ENCODE peak calls at places on chromosomes 3 and 15, in ten cellular contexts. One of them, this sample, is unnamed.

GRCh38 chr3:1087066-1087555 is 5.7 kb upstream of the CNTN6 start:
- DNase-seq in mucosa of gallbladder: peak
- DNase-seq in sigmoid colon: no peak
- DNase-seq in A549: no peak
- DNase-seq in stimulated activated naive B cell treated with anti-CD40 and anti-IgM and Interleukin-4, amounts not matched to agents 10 μg/mL and 1 μg/mL and 100 μg/mL, for 72 hours: no peak
- DNase-seq in GM23338: peak
- DNase-seq in activated naive CD8-positive, alpha-beta T cell treated with anti-CD3 and anti-CD28 coated beads, Interleukin-2, amount 50 U/mL, for 24 hours: no peak
- DNase-seq in NB4: no peak
- DNase-seq in posterior cingulate gyrus: no peak
- DNase-seq in activated effector memory CD4-positive, alpha-beta T cell treated with anti-CD3 and anti-CD28 coated beads, Interleukin-2, amount 50 U/mL, for 16 hours: no peak
- DNase-seq in this sample: peak

GRCh38 chr15:80211976-80212375 is 40.0 kb downstream of the CTXND1 start:
- DNase-seq in mucosa of gallbladder: no peak
- DNase-seq in stimulated activated naive B cell treated with anti-CD40 and anti-IgM and Interleukin-4, amounts not matched to agents 10 μg/mL and 1 μg/mL and 100 μg/mL, for 72 hours: no peak
- DNase-seq in posterior cingulate gyrus: no peak
- DNase-seq in activated effector memory CD4-positive, alpha-beta T cell treated with anti-CD3 and anti-CD28 coated beads, Interleukin-2, amount 50 U/mL, for 16 hours: no peak
- DNase-seq in sigmoid colon: no peak
- DNase-seq in activated naive CD8-positive, alpha-beta T cell treated with anti-CD3 and anti-CD28 coated beads, Interleukin-2, amount 50 U/mL, for 24 hours: no peak
- DNase-seq in GM23338: no peak
- DNase-seq in A549: no peak
- DNase-seq in NB4: no peak
- DNase-seq in this sample: peak

GRCh38 chr3:107634142-107634489 is 111.4 kb downstream of the BBX start:
- DNase-seq in mucosa of gallbladder: no peak
- DNase-seq in A549: no peak
- DNase-seq in posterior cingulate gyrus: no peak
- DNase-seq in NB4: no peak
- DNase-seq in activated naive CD8-positive, alpha-beta T cell treated with anti-CD3 and anti-CD28 coated beads, Interleukin-2, amount 50 U/mL, for 24 hours: no peak
- DNase-seq in stimulated activated naive B cell treated with anti-CD40 and anti-IgM and Interleukin-4, amounts not matched to agents 10 μg/mL and 1 μg/mL and 100 μg/mL, for 72 hours: no peak
- DNase-seq in sigmoid colon: no peak
- DNase-seq in activated effector memory CD4-positive, alpha-beta T cell treated with anti-CD3 and anti-CD28 coated beads, Interleukin-2, amount 50 U/mL, for 16 hours: no peak
- DNase-seq in GM23338: no peak
- DNase-seq in this sample: no peak

GRCh38 chr3:16990163-16990562 is 105.4 kb downstream of the PLCL2 start:
- DNase-seq in posterior cingulate gyrus: no peak
- DNase-seq in activated effector memory CD4-positive, alpha-beta T cell treated with anti-CD3 and anti-CD28 coated beads, Interleukin-2, amount 50 U/mL, for 16 hours: no peak
- DNase-seq in NB4: no peak
- DNase-seq in A549: no peak
- DNase-seq in mucosa of gallbladder: no peak
- DNase-seq in stimulated activated naive B cell treated with anti-CD40 and anti-IgM and Interleukin-4, amounts not matched to agents 10 μg/mL and 1 μg/mL and 100 μg/mL, for 72 hours: no peak
- DNase-seq in GM23338: no peak
- DNase-seq in sigmoid colon: no peak
- DNase-seq in activated naive CD8-positive, alpha-beta T cell treated with anti-CD3 and anti-CD28 coated beads, Interleukin-2, amount 50 U/mL, for 24 hours: no peak
- DNase-seq in this sample: no peak

GRCh38 chr15:99732711-99733267 is 448 bp downstream of the LYSMD4 start:
- DNase-seq in GM23338: peak
- DNase-seq in mucosa of gallbladder: peak
- DNase-seq in NB4: peak
- DNase-seq in activated naive CD8-positive, alpha-beta T cell treated with anti-CD3 and anti-CD28 coated beads, Interleukin-2, amount 50 U/mL, for 24 hours: no peak
- DNase-seq in activated effector memory CD4-positive, alpha-beta T cell treated with anti-CD3 and anti-CD28 coated beads, Interleukin-2, amount 50 U/mL, for 16 hours: no peak
- DNase-seq in posterior cingulate gyrus: peak
- DNase-seq in stimulated activated naive B cell treated with anti-CD40 and anti-IgM and Interleukin-4, amounts not matched to agents 10 μg/mL and 1 μg/mL and 100 μg/mL, for 72 hours: no peak
- DNase-seq in sigmoid colon: peak
- DNase-seq in A549: no peak
- DNase-seq in this sample: peak

GRCh38 chr15:53836618-53837017 is 77.2 kb upstream of the WDR72 start:
- DNase-seq in sigmoid colon: no peak
- DNase-seq in GM23338: no peak
- DNase-seq in activated naive CD8-positive, alpha-beta T cell treated with anti-CD3 and anti-CD28 coated beads, Interleukin-2, amount 50 U/mL, for 24 hours: no peak
- DNase-seq in A549: no peak
- DNase-seq in activated effector memory CD4-positive, alpha-beta T cell treated with anti-CD3 and anti-CD28 coated beads, Interleukin-2, amount 50 U/mL, for 16 hours: no peak
- DNase-seq in NB4: no peak
- DNase-seq in posterior cingulate gyrus: no peak
- DNase-seq in mucosa of gallbladder: no peak
- DNase-seq in stimulated activated naive B cell treated with anti-CD40 and anti-IgM and Interleukin-4, amounts not matched to agents 10 μg/mL and 1 μg/mL and 100 μg/mL, for 72 hours: no peak
- DNase-seq in this sample: no peak

GRCh38 chr15:39317225-39317624 is 263.7 kb upstream of the THBS1 start:
- DNase-seq in A549: no peak
- DNase-seq in NB4: no peak
- DNase-seq in posterior cingulate gyrus: no peak
- DNase-seq in sigmoid colon: no peak
- DNase-seq in stimulated activated naive B cell treated with anti-CD40 and anti-IgM and Interleukin-4, amounts not matched to agents 10 μg/mL and 1 μg/mL and 100 μg/mL, for 72 hours: no peak
- DNase-seq in activated naive CD8-positive, alpha-beta T cell treated with anti-CD3 and anti-CD28 coated beads, Interleukin-2, amount 50 U/mL, for 24 hours: no peak
- DNase-seq in activated effector memory CD4-positive, alpha-beta T cell treated with anti-CD3 and anti-CD28 coated beads, Interleukin-2, amount 50 U/mL, for 16 hours: no peak
- DNase-seq in GM23338: no peak
- DNase-seq in mucosa of gallbladder: no peak
- DNase-seq in this sample: no peak

GRCh38 chr3:16909802-16910201 is 25.0 kb downstream of the PLCL2 start:
- DNase-seq in mucosa of gallbladder: no peak
- DNase-seq in NB4: no peak
- DNase-seq in stimulated activated naive B cell treated with anti-CD40 and anti-IgM and Interleukin-4, amounts not matched to agents 10 μg/mL and 1 μg/mL and 100 μg/mL, for 72 hours: no peak
- DNase-seq in A549: no peak
- DNase-seq in activated effector memory CD4-positive, alpha-beta T cell treated with anti-CD3 and anti-CD28 coated beads, Interleukin-2, amount 50 U/mL, for 16 hours: no peak
- DNase-seq in posterior cingulate gyrus: no peak
- DNase-seq in GM23338: no peak
- DNase-seq in activated naive CD8-positive, alpha-beta T cell treated with anti-CD3 and anti-CD28 coated beads, Interleukin-2, amount 50 U/mL, for 24 hours: no peak
- DNase-seq in sigmoid colon: no peak
- DNase-seq in this sample: no peak

GRCh38 chr3:50336452-50337174 is 4.0 kb downstream of the RASSF1 start:
- DNase-seq in posterior cingulate gyrus: no peak
- DNase-seq in mucosa of gallbladder: no peak
- DNase-seq in activated naive CD8-positive, alpha-beta T cell treated with anti-CD3 and anti-CD28 coated beads, Interleukin-2, amount 50 U/mL, for 24 hours: no peak
- DNase-seq in A549: peak
- DNase-seq in NB4: no peak
- DNase-seq in activated effector memory CD4-positive, alpha-beta T cell treated with anti-CD3 and anti-CD28 coated beads, Interleukin-2, amount 50 U/mL, for 16 hours: no peak
- DNase-seq in GM23338: peak
- DNase-seq in stimulated activated naive B cell treated with anti-CD40 and anti-IgM and Interleukin-4, amounts not matched to agents 10 μg/mL and 1 μg/mL and 100 μg/mL, for 72 hours: no peak
- DNase-seq in sigmoid colon: no peak
- DNase-seq in this sample: peak

GRCh38 chr15:40754574-40754882 is 526 bp downstream of the RMDN3 start:
- DNase-seq in mucosa of gallbladder: no peak
- DNase-seq in NB4: peak
- DNase-seq in GM23338: peak
- DNase-seq in stimulated activated naive B cell treated with anti-CD40 and anti-IgM and Interleukin-4, amounts not matched to agents 10 μg/mL and 1 μg/mL and 100 μg/mL, for 72 hours: no peak
- DNase-seq in activated effector memory CD4-positive, alpha-beta T cell treated with anti-CD3 and anti-CD28 coated beads, Interleukin-2, amount 50 U/mL, for 16 hours: peak
- DNase-seq in posterior cingulate gyrus: no peak
- DNase-seq in A549: no peak
- DNase-seq in sigmoid colon: no peak
- DNase-seq in activated naive CD8-positive, alpha-beta T cell treated with anti-CD3 and anti-CD28 coated beads, Interleukin-2, amount 50 U/mL, for 24 hours: no peak
- DNase-seq in this sample: peak

GRCh38 chr3:128491071-128491899 is 1.7 kb downstream of the GATA2 start:
- DNase-seq in sigmoid colon: peak
- DNase-seq in activated naive CD8-positive, alpha-beta T cell treated with anti-CD3 and anti-CD28 coated beads, Interleukin-2, amount 50 U/mL, for 24 hours: no peak
- DNase-seq in A549: no peak
- DNase-seq in GM23338: no peak
- DNase-seq in mucosa of gallbladder: no peak
- DNase-seq in NB4: peak
- DNase-seq in stimulated activated naive B cell treated with anti-CD40 and anti-IgM and Interleukin-4, amounts not matched to agents 10 μg/mL and 1 μg/mL and 100 μg/mL, for 72 hours: no peak
- DNase-seq in posterior cingulate gyrus: no peak
- DNase-seq in activated effector memory CD4-positive, alpha-beta T cell treated with anti-CD3 and anti-CD28 coated beads, Interleukin-2, amount 50 U/mL, for 16 hours: peak
- DNase-seq in this sample: peak

GRCh38 chr15:78050851-78051250 is 26.7 kb downstream of the TBC1D2B start:
- DNase-seq in activated naive CD8-positive, alpha-beta T cell treated with anti-CD3 and anti-CD28 coated beads, Interleukin-2, amount 50 U/mL, for 24 hours: no peak
- DNase-seq in stimulated activated naive B cell treated with anti-CD40 and anti-IgM and Interleukin-4, amounts not matched to agents 10 μg/mL and 1 μg/mL and 100 μg/mL, for 72 hours: no peak
- DNase-seq in mucosa of gallbladder: no peak
- DNase-seq in NB4: peak
- DNase-seq in A549: no peak
- DNase-seq in GM23338: no peak
- DNase-seq in sigmoid colon: no peak
- DNase-seq in posterior cingulate gyrus: no peak
- DNase-seq in activated effector memory CD4-positive, alpha-beta T cell treated with anti-CD3 and anti-CD28 coated beads, Interleukin-2, amount 50 U/mL, for 16 hours: peak
- DNase-seq in this sample: no peak

GRCh38 chr3:123347691-123348264 is 101.1 kb downstream of the ADCY5 start:
- DNase-seq in A549: no peak
- DNase-seq in mucosa of gallbladder: no peak
- DNase-seq in stimulated activated naive B cell treated with anti-CD40 and anti-IgM and Interleukin-4, amounts not matched to agents 10 μg/mL and 1 μg/mL and 100 μg/mL, for 72 hours: no peak
- DNase-seq in posterior cingulate gyrus: no peak
- DNase-seq in activated effector memory CD4-positive, alpha-beta T cell treated with anti-CD3 and anti-CD28 coated beads, Interleukin-2, amount 50 U/mL, for 16 hours: no peak
- DNase-seq in activated naive CD8-positive, alpha-beta T cell treated with anti-CD3 and anti-CD28 coated beads, Interleukin-2, amount 50 U/mL, for 24 hours: no peak
- DNase-seq in NB4: no peak
- DNase-seq in sigmoid colon: peak
- DNase-seq in GM23338: peak
- DNase-seq in this sample: peak

GRCh38 chr15:40914486-40914885 is 14.7 kb upstream of the DLL4 start:
- DNase-seq in activated effector memory CD4-positive, alpha-beta T cell treated with anti-CD3 and anti-CD28 coated beads, Interleukin-2, amount 50 U/mL, for 16 hours: no peak
- DNase-seq in GM23338: peak
- DNase-seq in posterior cingulate gyrus: no peak
- DNase-seq in NB4: no peak
- DNase-seq in sigmoid colon: no peak
- DNase-seq in A549: no peak
- DNase-seq in stimulated activated naive B cell treated with anti-CD40 and anti-IgM and Interleukin-4, amounts not matched to agents 10 μg/mL and 1 μg/mL and 100 μg/mL, for 72 hours: no peak
- DNase-seq in activated naive CD8-positive, alpha-beta T cell treated with anti-CD3 and anti-CD28 coated beads, Interleukin-2, amount 50 U/mL, for 24 hours: no peak
- DNase-seq in mucosa of gallbladder: no peak
- DNase-seq in this sample: no peak

GRCh38 chr15:40367038-40367672 is 9.1 kb downstream of the DISP2 start:
- DNase-seq in activated effector memory CD4-positive, alpha-beta T cell treated with anti-CD3 and anti-CD28 coated beads, Interleukin-2, amount 50 U/mL, for 16 hours: no peak
- DNase-seq in A549: no peak
- DNase-seq in NB4: no peak
- DNase-seq in sigmoid colon: peak
- DNase-seq in activated naive CD8-positive, alpha-beta T cell treated with anti-CD3 and anti-CD28 coated beads, Interleukin-2, amount 50 U/mL, for 24 hours: no peak
- DNase-seq in GM23338: no peak
- DNase-seq in posterior cingulate gyrus: peak
- DNase-seq in stimulated activated naive B cell treated with anti-CD40 and anti-IgM and Interleukin-4, amounts not matched to agents 10 μg/mL and 1 μg/mL and 100 μg/mL, for 72 hours: no peak
- DNase-seq in mucosa of gallbladder: peak
- DNase-seq in this sample: no peak

GRCh38 chr3:153547984-153548383 is 386.0 kb downstream of the RAP2B start:
- DNase-seq in GM23338: no peak
- DNase-seq in sigmoid colon: no peak
- DNase-seq in stimulated activated naive B cell treated with anti-CD40 and anti-IgM and Interleukin-4, amounts not matched to agents 10 μg/mL and 1 μg/mL and 100 μg/mL, for 72 hours: no peak
- DNase-seq in mucosa of gallbladder: no peak
- DNase-seq in activated effector memory CD4-positive, alpha-beta T cell treated with anti-CD3 and anti-CD28 coated beads, Interleukin-2, amount 50 U/mL, for 16 hours: no peak
- DNase-seq in activated naive CD8-positive, alpha-beta T cell treated with anti-CD3 and anti-CD28 coated beads, Interleukin-2, amount 50 U/mL, for 24 hours: no peak
- DNase-seq in A549: no peak
- DNase-seq in posterior cingulate gyrus: no peak
- DNase-seq in NB4: no peak
- DNase-seq in this sample: no peak

GRCh38 chr3:186080849-186081438 is 27.9 kb downstream of the ETV5 start:
- DNase-seq in mucosa of gallbladder: no peak
- DNase-seq in A549: no peak
- DNase-seq in activated effector memory CD4-positive, alpha-beta T cell treated with anti-CD3 and anti-CD28 coated beads, Interleukin-2, amount 50 U/mL, for 16 hours: no peak
- DNase-seq in activated naive CD8-positive, alpha-beta T cell treated with anti-CD3 and anti-CD28 coated beads, Interleukin-2, amount 50 U/mL, for 24 hours: no peak
- DNase-seq in GM23338: no peak
- DNase-seq in stimulated activated naive B cell treated with anti-CD40 and anti-IgM and Interleukin-4, amounts not matched to agents 10 μg/mL and 1 μg/mL and 100 μg/mL, for 72 hours: no peak
- DNase-seq in NB4: no peak
- DNase-seq in sigmoid colon: no peak
- DNase-seq in posterior cingulate gyrus: no peak
- DNase-seq in this sample: no peak

GRCh38 chr3:186517218-186517617 is 27.0 kb downstream of the CRYGS start:
- DNase-seq in NB4: no peak
- DNase-seq in GM23338: no peak
- DNase-seq in sigmoid colon: no peak
- DNase-seq in stimulated activated naive B cell treated with anti-CD40 and anti-IgM and Interleukin-4, amounts not matched to agents 10 μg/mL and 1 μg/mL and 100 μg/mL, for 72 hours: no peak
- DNase-seq in posterior cingulate gyrus: no peak
- DNase-seq in activated effector memory CD4-positive, alpha-beta T cell treated with anti-CD3 and anti-CD28 coated beads, Interleukin-2, amount 50 U/mL, for 16 hours: no peak
- DNase-seq in mucosa of gallbladder: no peak
- DNase-seq in A549: no peak
- DNase-seq in activated naive CD8-positive, alpha-beta T cell treated with anti-CD3 and anti-CD28 coated beads, Interleukin-2, amount 50 U/mL, for 24 hours: no peak
- DNase-seq in this sample: peak

GRCh38 chr3:110965976-110966375 is 105.6 kb upstream of the NECTIN3 start:
- DNase-seq in mucosa of gallbladder: no peak
- DNase-seq in GM23338: no peak
- DNase-seq in NB4: no peak
- DNase-seq in A549: no peak
- DNase-seq in activated naive CD8-positive, alpha-beta T cell treated with anti-CD3 and anti-CD28 coated beads, Interleukin-2, amount 50 U/mL, for 24 hours: no peak
- DNase-seq in posterior cingulate gyrus: no peak
- DNase-seq in activated effector memory CD4-positive, alpha-beta T cell treated with anti-CD3 and anti-CD28 coated beads, Interleukin-2, amount 50 U/mL, for 16 hours: no peak
- DNase-seq in stimulated activated naive B cell treated with anti-CD40 and anti-IgM and Interleukin-4, amounts not matched to agents 10 μg/mL and 1 μg/mL and 100 μg/mL, for 72 hours: no peak
- DNase-seq in sigmoid colon: no peak
- DNase-seq in this sample: no peak

GRCh38 chr3:10395671-10396070 is 74.8 kb upstream of the SEC13 start:
- DNase-seq in sigmoid colon: no peak
- DNase-seq in A549: no peak
- DNase-seq in NB4: no peak
- DNase-seq in mucosa of gallbladder: no peak
- DNase-seq in GM23338: no peak
- DNase-seq in activated naive CD8-positive, alpha-beta T cell treated with anti-CD3 and anti-CD28 coated beads, Interleukin-2, amount 50 U/mL, for 24 hours: no peak
- DNase-seq in stimulated activated naive B cell treated with anti-CD40 and anti-IgM and Interleukin-4, amounts not matched to agents 10 μg/mL and 1 μg/mL and 100 μg/mL, for 72 hours: no peak
- DNase-seq in activated effector memory CD4-positive, alpha-beta T cell treated with anti-CD3 and anti-CD28 coated beads, Interleukin-2, amount 50 U/mL, for 16 hours: peak
- DNase-seq in posterior cingulate gyrus: no peak
- DNase-seq in this sample: peak

GRCh38 chr3:195796795-195797194 is 14.9 kb downstream of the MUC4 start:
- DNase-seq in sigmoid colon: peak
- DNase-seq in mucosa of gallbladder: no peak
- DNase-seq in NB4: no peak
- DNase-seq in activated naive CD8-positive, alpha-beta T cell treated with anti-CD3 and anti-CD28 coated beads, Interleukin-2, amount 50 U/mL, for 24 hours: no peak
- DNase-seq in stimulated activated naive B cell treated with anti-CD40 and anti-IgM and Interleukin-4, amounts not matched to agents 10 μg/mL and 1 μg/mL and 100 μg/mL, for 72 hours: no peak
- DNase-seq in activated effector memory CD4-positive, alpha-beta T cell treated with anti-CD3 and anti-CD28 coated beads, Interleukin-2, amount 50 U/mL, for 16 hours: no peak
- DNase-seq in A549: no peak
- DNase-seq in posterior cingulate gyrus: no peak
- DNase-seq in GM23338: no peak
- DNase-seq in this sample: no peak

GRCh38 chr15:67680645-67681044 is 138.1 kb downstream of the MAP2K5 start:
- DNase-seq in A549: no peak
- DNase-seq in sigmoid colon: no peak
- DNase-seq in mucosa of gallbladder: no peak
- DNase-seq in posterior cingulate gyrus: no peak
- DNase-seq in activated naive CD8-positive, alpha-beta T cell treated with anti-CD3 and anti-CD28 coated beads, Interleukin-2, amount 50 U/mL, for 24 hours: no peak
- DNase-seq in GM23338: no peak
- DNase-seq in stimulated activated naive B cell treated with anti-CD40 and anti-IgM and Interleukin-4, amounts not matched to agents 10 μg/mL and 1 μg/mL and 100 μg/mL, for 72 hours: no peak
- DNase-seq in activated effector memory CD4-positive, alpha-beta T cell treated with anti-CD3 and anti-CD28 coated beads, Interleukin-2, amount 50 U/mL, for 16 hours: no peak
- DNase-seq in NB4: peak
- DNase-seq in this sample: no peak

GRCh38 chr3:134008630-134009156 is 21.0 kb downstream of the SLCO2A1 start:
- DNase-seq in stimulated activated naive B cell treated with anti-CD40 and anti-IgM and Interleukin-4, amounts not matched to agents 10 μg/mL and 1 μg/mL and 100 μg/mL, for 72 hours: no peak
- DNase-seq in A549: no peak
- DNase-seq in activated naive CD8-positive, alpha-beta T cell treated with anti-CD3 and anti-CD28 coated beads, Interleukin-2, amount 50 U/mL, for 24 hours: no peak
- DNase-seq in posterior cingulate gyrus: no peak
- DNase-seq in activated effector memory CD4-positive, alpha-beta T cell treated with anti-CD3 and anti-CD28 coated beads, Interleukin-2, amount 50 U/mL, for 16 hours: no peak
- DNase-seq in NB4: no peak
- DNase-seq in mucosa of gallbladder: no peak
- DNase-seq in sigmoid colon: peak
- DNase-seq in GM23338: no peak
- DNase-seq in this sample: peak